ENCODE peak calls at places on chromosomes 16 and 17, in seven cellular contexts. G is omental fat pad; T is ureter; R is activated naive CD4-positive, alpha-beta T cell treated with anti-CD3 and anti-CD28 coated beads, Interleukin-2, amount 10 ng/mL, durations not matched to agents 7 days and 5 days; Q is vagina; E is fibroblast of mammary gland; Y is NCI-H510A treated with DMSO at 0.1 percent for 48 hours. H is an unnamed sample.

GRCh38 chr16:90020838-90021382 is 1.7 kb upstream of the DBNDD1 start:
- DNase-seq in Y (no peak), E (no peak), Q (no peak), G (no peak), R (no peak), T (no peak), H (no peak)

GRCh38 chr16:2194166-2194834 is 2.1 kb downstream of the CASKIN1 start:
- DNase-seq in Q (no peak), E (peak; percentile 53), Y (no peak), G (peak; percentile 49), T (no peak), R (peak; percentile 50), H (no peak)

GRCh38 chr16:80015566-80015965 is 415.0 kb upstream of the MAF start:
- DNase-seq in Q (no peak), Y (no peak), E (peak; percentile 19), R (no peak), G (no peak), T (no peak), H (no peak)

GRCh38 chr16:46947900-46948547 is 25.4 kb downstream of the DNAJA2 start:
- DNase-seq in T (no peak), G (no peak), Q (no peak), R (peak; percentile 56), Y (peak; percentile 21), E (peak; percentile 49), H (no peak)

GRCh38 chr16:21950782-21951521 is 2.2 kb upstream of the UQCRC2 start:
- DNase-seq in T (no peak), G (no peak), E (peak; percentile 48), R (peak; percentile 38), Q (no peak), Y (peak; percentile 21), H (no peak)

GRCh38 chr17:74128456-74128855 is 75.0 kb upstream of the RPL38 start:
- DNase-seq in Y (no peak), Q (no peak), T (no peak), R (no peak), E (no peak), G (no peak), H (no peak)

GRCh38 chr16:57258226-57258909 is 13.3 kb downstream of the ARL2BP start:
- DNase-seq in Y (no peak), R (no peak), E (no peak), G (peak; percentile 16), Q (no peak), T (no peak), H (no peak)

GRCh38 chr17:57999496-58000017 is 7.5 kb downstream of the SRSF1 start:
- DNase-seq in R (no peak), Y (peak; percentile 94), Q (no peak), G (no peak), T (no peak), E (peak; percentile 83), H (peak; percentile 49)

GRCh38 chr16:3467920-3468319 is 24.4 kb downstream of the NAA60 start:
- DNase-seq in G (no peak), R (no peak), Y (no peak), T (no peak), E (peak; percentile 85), Q (no peak), H (no peak)

GRCh38 chr17:68356520-68356919 is 65.2 kb downstream of the ARSG start:
- DNase-seq in T (no peak), Y (no peak), Q (no peak), R (peak; percentile 80), G (no peak), E (no peak), H (no peak)

GRCh38 chr17:58191259-58191896 is 1.1 kb upstream of the EPX start:
- DNase-seq in Q (no peak), G (no peak), Y (no peak), R (no peak), T (no peak), E (peak; percentile 4), H (no peak)

GRCh38 chr16:86512860-86513470 is 2.6 kb downstream of the FOXF1 start:
- DNase-seq in R (no peak), E (no peak), G (no peak), Y (no peak), T (no peak), Q (no peak), H (no peak)

GRCh38 chr17:57226793-57227192 is 29.5 kb upstream of the MSI2 start:
- DNase-seq in Q (no peak), G (no peak), R (no peak), T (no peak), E (no peak), Y (no peak), H (no peak)

GRCh38 chr16:12255473-12255872 is 278.9 kb downstream of the SNX29 start:
- DNase-seq in E (no peak), R (no peak), T (no peak), Y (peak; percentile 27), Q (no peak), G (no peak), H (no peak)

GRCh38 chr17:31754239-31754945 is 104.7 kb downstream of the COPRS start:
- DNase-seq in G (no peak), Y (no peak), E (peak; percentile 97), Q (no peak), R (no peak), T (no peak), H (no peak)

GRCh38 chr17:50916026-50916707 is 50.0 kb upstream of the TOB1 start:
- DNase-seq in T (no peak), E (peak; percentile 64), R (peak; percentile 34), Y (no peak), Q (no peak), G (no peak), H (no peak)

GRCh38 chr17:81717766-81718089 is 5.6 kb downstream of the SLC25A10 start:
- DNase-seq in E (no peak), Y (no peak), G (no peak), R (no peak), Q (no peak), T (no peak), H (no peak)

GRCh38 chr17:37019745-37020129 is 71.0 kb downstream of the AATF start:
- DNase-seq in T (no peak), Q (no peak), G (no peak), Y (no peak), E (no peak), R (no peak), H (no peak)

GRCh38 chr16:75266738-75267630 is 15.6 kb upstream of the BCAR1 start:
- DNase-seq in Q (no peak), R (no peak), T (no peak), G (no peak), E (no peak), Y (no peak), H (no peak)

GRCh38 chr17:81453712-81454111 is 58.5 kb downstream of the BAHCC1 start:
- DNase-seq in R (peak; percentile 69), Y (no peak), Q (no peak), G (no peak), T (no peak), E (no peak), H (no peak)

GRCh38 chr17:181213-182163 is at the start of gene DOC2B:
- DNase-seq in Y (no peak), G (no peak), T (no peak), E (peak; percentile 30), R (peak; percentile 24), Q (no peak), H (no peak)

GRCh38 chr17:7018331-7018964 is 4.4 kb upstream of the BCL6B start:
- DNase-seq in T (peak; percentile 48), R (no peak), Q (no peak), G (no peak), E (peak; percentile 27), Y (no peak), H (no peak)

GRCh38 chr17:80649672-80650338 is 105.2 kb downstream of the RPTOR start:
- DNase-seq in Q (no peak), E (peak; percentile 97), G (no peak), R (peak; percentile 71), Y (no peak), T (no peak), H (no peak)

GRCh38 chr17:17087424-17088103 is 45.3 kb downstream of the MPRIP start:
- DNase-seq in T (no peak), Y (no peak), Q (no peak), E (no peak), R (no peak), G (peak; percentile 20), H (no peak)

GRCh38 chr17:50421308-50422031 is 4.5 kb upstream of the ACSF2 start:
- DNase-seq in Y (no peak), G (no peak), E (no peak), Q (no peak), R (peak; percentile 28), T (no peak), H (no peak)

GRCh38 chr16:50529334-50529733 is 18.9 kb upstream of the NKD1 start:
- DNase-seq in R (no peak), G (no peak), E (no peak), Q (no peak), T (no peak), Y (no peak), H (no peak)

GRCh38 chr17:44272321-44272951 is 4.5 kb upstream of the SLC4A1 start:
- DNase-seq in G (no peak), Q (no peak), R (no peak), E (no peak), T (no peak), Y (no peak), H (no peak)

GRCh38 chr16:47699090-47699489 is 238.0 kb downstream of the PHKB start:
- DNase-seq in Y (no peak), G (no peak), Q (no peak), R (no peak), T (no peak), E (no peak), H (no peak)

GRCh38 chr16:13957197-13958078 is 37.5 kb downstream of the ERCC4 start:
- DNase-seq in R (no peak), Q (peak; percentile 94), T (peak; percentile 74), Y (peak; percentile 17), E (peak; percentile 99), G (peak; percentile 47), H (no peak)

GRCh38 chr16:57941016-57941656 is 29.8 kb downstream of the CNGB1 start:
- DNase-seq in R (no peak), T (peak; percentile 77), E (peak; percentile 22), Y (no peak), G (peak; percentile 34), Q (no peak), H (no peak)

GRCh38 chr17:66915204-66915611 is 49.3 kb upstream of the CACNG4 start:
- DNase-seq in T (peak; percentile 79), G (no peak), E (no peak), Y (no peak), R (no peak), Q (no peak), H (no peak)

GRCh38 chr16:825298-826061 is 24.9 kb upstream of the GNG13 start:
- DNase-seq in E (no peak), T (no peak), Y (no peak), G (no peak), R (no peak), Q (no peak), H (no peak)